ENCODE peak calls at places on chromosomes 1 and 21, in ten cellular contexts. T is NCI-H1436, G is MV-4-11, N is AG08396, I is NCI-H1092, K is GM23248, Z is T follicular helper cell, M is nephron progenitor cell, O is RKO, E is glutamatergic neuron. W is an unnamed sample.

GRCh38 chr21:25323356-25323949 is 283.8 kb downstream of the MRPL39 start:
- DNase-seq in T (no peak), G (no peak), N (no peak), I (no peak), K (no peak), Z (no peak), M (no peak), O (no peak), E (peak), W (no peak)

GRCh38 chr1:109765896-109766615 is 2.3 kb upstream of the EPS8L3 start:
- DNase-seq in T (no peak), G (no peak), N (no peak), I (no peak), K (no peak), Z (no peak), M (no peak), O (no peak), E (peak), W (no peak)

GRCh38 chr1:3002349-3003038 is 18.8 kb upstream of the ACTRT2 start:
- DNase-seq in T (no peak), G (no peak), N (no peak), I (no peak), K (no peak), Z (no peak), M (no peak), O (no peak), E (no peak), W (no peak)

GRCh38 chr1:37233606-37234005 is 199.3 kb upstream of the GRIK3 start:
- DNase-seq in T (no peak), G (no peak), N (no peak), I (no peak), K (peak), Z (no peak), M (no peak), O (peak), E (no peak), W (no peak)

GRCh38 chr1:30739601-30740000 is 16.2 kb upstream of the MATN1 start:
- DNase-seq in T (no peak), G (no peak), N (no peak), I (no peak), K (no peak), Z (no peak), M (no peak), O (no peak), E (no peak), W (no peak)

GRCh38 chr21:27321791-27322190 is 354.9 kb upstream of the ADAMTS5 start:
- DNase-seq in T (no peak), G (no peak), N (no peak), I (no peak), K (no peak), Z (no peak), M (no peak), O (no peak), E (no peak), W (no peak)

GRCh38 chr1:183163311-183163710 is 22.8 kb upstream of the LAMC2 start:
- DNase-seq in T (no peak), G (no peak), N (peak), I (no peak), K (peak), Z (no peak), M (no peak), O (peak), E (no peak), W (peak)

GRCh38 chr1:156356875-156357534 is 12.0 kb upstream of the RHBG start:
- DNase-seq in T (peak), G (no peak), N (no peak), I (peak), K (peak), Z (peak), M (peak), O (no peak), E (peak), W (no peak)

GRCh38 chr1:38529337-38529860 is 330.2 kb downstream of the RRAGC start:
- DNase-seq in T (no peak), G (no peak), N (no peak), I (no peak), K (peak), Z (no peak), M (peak), O (peak), E (no peak), W (no peak)

GRCh38 chr1:23478896-23479790 is 4.8 kb downstream of the ASAP3 start:
- DNase-seq in T (no peak), G (no peak), N (peak), I (no peak), K (peak), Z (no peak), M (peak), O (no peak), E (no peak), W (peak)

GRCh38 chr1:178538192-178538916 is 25.4 kb downstream of the TEX35 start:
- DNase-seq in T (no peak), G (no peak), N (peak), I (no peak), K (peak), Z (no peak), M (no peak), O (peak), E (no peak), W (peak)